ENCODE peak calls at places on chromosomes 3 and 15, in ten cellular contexts. K is sigmoid colon; S is activated CD4-positive, alpha-beta T cell treated with anti-CD3 and anti-CD28 coated beads, Interleukin-2, amount 10 ng/mL, durations not matched to agents 7 days and 5 days; G is NCI-H2081 treated with DMSO at 0.1 percent for 48 hours; E is left lobe of liver; F is EL; T is neural crest cell; N is germinal center; H is activated CD4-positive, alpha-beta memory T cell treated with anti-CD3 and anti-CD28 coated beads for 36 hours; B is left ventricle myocardium inferior. Z is an unnamed sample.

GRCh38 chr3:107845355-107846281 is 245.2 kb downstream of the CD47 start:
- DNase-seq in T (no peak), H (no peak), S (no peak), N (no peak), G (no peak), B (no peak), K (no peak), F (peak), E (no peak), Z (no peak)

GRCh38 chr15:67025719-67026118 is 39.7 kb upstream of the SMAD3 start:
- DNase-seq in T (no peak), N (no peak), F (peak), G (no peak), B (no peak), K (peak), H (no peak), S (no peak), E (peak), Z (no peak)

GRCh38 chr3:185152433-185153169 is at the start of gene C3orf70:
- DNase-seq in S (peak), E (peak), F (peak), G (no peak), H (peak), B (peak), N (peak), K (peak), T (peak), Z (no peak)

GRCh38 chr3:147191795-147192385 is 214.5 kb downstream of the ZIC4 start:
- DNase-seq in T (peak), F (peak), B (no peak), G (no peak), N (no peak), K (no peak), E (peak), S (peak), H (no peak), Z (peak)

GRCh38 chr3:2655229-2655701 is 454.9 kb downstream of the IL5RA start:
- DNase-seq in E (no peak), B (no peak), G (no peak), S (no peak), H (no peak), N (no peak), F (no peak), T (no peak), K (no peak), Z (no peak)

GRCh38 chr3:49098429-49098828 is 4.6 kb upstream of the QRICH1 start:
- DNase-seq in H (no peak), E (no peak), K (no peak), B (peak), T (no peak), N (no peak), G (no peak), S (no peak), F (no peak), Z (no peak)

GRCh38 chr15:33140326-33140725 is 54.2 kb downstream of the FMN1 start:
- DNase-seq in N (no peak), E (no peak), K (no peak), S (no peak), F (no peak), T (no peak), H (no peak), G (no peak), B (no peak), Z (no peak)

GRCh38 chr3:195544634-195545033 is 1.5 kb upstream of the PPP1R2 start:
- DNase-seq in S (no peak), B (peak), T (no peak), E (no peak), F (no peak), K (peak), N (no peak), G (no peak), H (no peak), Z (no peak)

GRCh38 chr3:33139996-33140395 is 26.2 kb downstream of the CRTAP start:
- DNase-seq in S (no peak), T (no peak), B (no peak), G (no peak), K (no peak), F (peak), N (no peak), H (no peak), E (no peak), Z (no peak)

GRCh38 chr3:146640361-146640760 is 35.2 kb upstream of the PLSCR5 start:
- DNase-seq in H (no peak), N (no peak), T (no peak), S (no peak), F (no peak), G (no peak), E (no peak), K (no peak), B (no peak), Z (no peak)

GRCh38 chr15:40420071-40420713 is 14.6 kb downstream of the IVD start:
- DNase-seq in F (no peak), T (no peak), E (peak), H (no peak), N (no peak), B (peak), S (no peak), G (no peak), K (no peak), Z (no peak)

GRCh38 chr3:18988619-18989229 is 159.6 kb upstream of the KCNH8 start:
- DNase-seq in N (no peak), K (no peak), S (peak), T (no peak), G (peak), H (no peak), B (no peak), E (no peak), F (no peak), Z (no peak)